ENCODE peak calls at places on chromosomes 11 and 22, in nine cellular contexts. U, W, Y, N, J, R, F, X and B are unnamed samples.

GRCh38 chr22:19756288-19757128 is 4.1 kb upstream of the TBX1 start:
- DNase-seq in F (no peak), N (no peak), X (peak; percentile 28), W (peak; percentile 65), Y (peak; percentile 49), U (peak; percentile 62), R (peak; percentile 56), J (peak; percentile 24), B (no peak)

GRCh38 chr22:25114369-25115362 is 85.0 kb upstream of the CRYBB3 start:
- DNase-seq in W (no peak), J (no peak), F (no peak), R (no peak), U (no peak), Y (no peak), N (no peak), X (no peak), B (no peak)

GRCh38 chr11:210122-210802 is 2.8 kb downstream of the RIC8A start:
- DNase-seq in X (no peak), R (peak; percentile 37), J (no peak), Y (peak; percentile 15), U (no peak), W (peak; percentile 10), F (no peak), N (no peak), B (no peak)

GRCh38 chr11:66815646-66816045 is 27.6 kb upstream of the RCE1 start:
- DNase-seq in Y (no peak), N (no peak), F (no peak), U (no peak), W (no peak), R (no peak), X (no peak), J (no peak), B (no peak)

GRCh38 chr11:7518811-7519562 is 5.2 kb downstream of the PPFIBP2 start:
- DNase-seq in U (no peak), X (no peak), N (peak; percentile 71), W (no peak), F (no peak), Y (no peak), J (no peak), R (no peak), B (no peak)

GRCh38 chr11:3164540-3165151 is 464 bp downstream of the OSBPL5 start:
- DNase-seq in U (no peak), N (no peak), F (no peak), X (no peak), Y (no peak), R (peak; percentile 44), W (no peak), J (no peak), B (no peak)

GRCh38 chr11:77687088-77687487 is 49.5 kb upstream of the CLNS1A start:
- DNase-seq in F (no peak), J (no peak), W (no peak), X (no peak), U (no peak), R (no peak), Y (no peak), N (no peak), B (no peak)

GRCh38 chr11:20029193-20029592 is 131.1 kb downstream of the DBX1 start:
- DNase-seq in W (no peak), U (no peak), F (no peak), X (no peak), R (no peak), N (no peak), J (no peak), Y (no peak), B (no peak)

GRCh38 chr11:86151188-86152005 is 82.5 kb upstream of the PICALM start:
- DNase-seq in Y (no peak), N (peak; percentile 87), U (no peak), F (peak; percentile 20), W (no peak), J (no peak), X (no peak), R (peak; percentile 64), B (no peak)

GRCh38 chr11:112783945-112784322 is 177.3 kb upstream of the NCAM1 start:
- DNase-seq in U (no peak), R (no peak), W (no peak), J (no peak), N (no peak), F (no peak), Y (no peak), X (no peak), B (no peak)

GRCh38 chr11:6319879-6320410 is 356 bp downstream of the CAVIN3 start:
- DNase-seq in X (no peak), W (peak; percentile 86), R (peak; percentile 95), Y (peak; percentile 90), F (no peak), U (peak; percentile 89), N (peak; percentile 96), J (peak; percentile 17), B (no peak)

GRCh38 chr11:8709002-8709672 is 26.5 kb downstream of the RPL27A start:
- DNase-seq in J (no peak), X (no peak), U (peak; percentile 50), N (peak; percentile 98), R (peak; percentile 94), W (peak; percentile 54), F (peak; percentile 39), Y (peak; percentile 61), B (no peak)

GRCh38 chr11:77112641-77113381 is 10.2 kb downstream of the OMP start:
- DNase-seq in J (no peak), X (no peak), U (no peak), N (no peak), R (peak; percentile 36), W (no peak), F (no peak), Y (no peak), B (no peak)